ENCODE peak calls at places on chromosomes 5 and 9, in six cellular contexts. T is suprapubic skin, W is Calu3, K is gastrocnemius medialis, M is choroid plexus epithelial cell, I is PC-9. G is an unnamed sample.

GRCh38 chr9:71685394-71685793 is 82.9 kb downstream of the CEMIP2 start:
- DNase-seq in T (no peak), W (peak), K (no peak), M (no peak), I (peak), G (no peak)

GRCh38 chr5:93572101-93572772 is 8.8 kb downstream of the NR2F1-AS1 start:
- DNase-seq in T (no peak), W (no peak), K (no peak), M (peak), I (no peak), G (no peak)

GRCh38 chr9:38084556-38084880 is 15.5 kb upstream of the SHB start:
- DNase-seq in T (peak), W (no peak), K (no peak), M (no peak), I (no peak), G (no peak)

GRCh38 chr9:14907360-14907685 is 2.9 kb downstream of the FREM1 start:
- DNase-seq in T (no peak), W (no peak), K (no peak), M (no peak), I (no peak), G (no peak)

GRCh38 chr5:150398432-150399157 is 14.1 kb downstream of the CD74 start:
- DNase-seq in T (no peak), W (no peak), K (no peak), M (no peak), I (no peak), G (no peak)

GRCh38 chr5:111774525-111774924 is 17.5 kb upstream of the NREP start:
- DNase-seq in T (no peak), W (peak), K (no peak), M (peak), I (peak), G (peak)

GRCh38 chr5:68420476-68421344 is 205.2 kb downstream of the PIK3R1 start:
- DNase-seq in T (no peak), W (no peak), K (no peak), M (no peak), I (no peak), G (no peak)

GRCh38 chr9:73269430-73270101 is 117.9 kb downstream of the ANXA1 start:
- DNase-seq in T (no peak), W (no peak), K (no peak), M (peak), I (no peak), G (peak)

GRCh38 chr5:116130471-116130870 is 45.6 kb downstream of the COMMD10 start:
- DNase-seq in T (no peak), W (no peak), K (no peak), M (peak), I (no peak), G (no peak)

GRCh38 chr9:85995612-85996011 is 54.7 kb downstream of the NAA35 start:
- DNase-seq in T (no peak), W (no peak), K (no peak), M (no peak), I (no peak), G (no peak)

GRCh38 chr9:29826421-29826820 is 2253.1 kb upstream of the C9orf72 start:
- DNase-seq in T (no peak), W (no peak), K (no peak), M (no peak), I (no peak), G (no peak)

GRCh38 chr9:4128876-4129275 is 171.0 kb downstream of the GLIS3 start:
- DNase-seq in T (no peak), W (no peak), K (no peak), M (no peak), I (no peak), G (no peak)

GRCh38 chr5:6740586-6741150 is 27.4 kb downstream of the TENT4A start:
- DNase-seq in T (no peak), W (no peak), K (no peak), M (no peak), I (no peak), G (no peak)

GRCh38 chr5:677131-678101 is 15.7 kb downstream of the TPPP start:
- DNase-seq in T (peak), W (no peak), K (no peak), M (no peak), I (no peak), G (no peak)

GRCh38 chr9:117160254-117160653 is 254.6 kb downstream of the ASTN2 start:
- DNase-seq in T (no peak), W (no peak), K (no peak), M (peak), I (no peak), G (no peak)

GRCh38 chr5:173868096-173868879 is 19.9 kb upstream of the CPEB4 start:
- DNase-seq in T (no peak), W (peak), K (no peak), M (peak), I (peak), G (peak)

GRCh38 chr5:142869883-142870282 is 99.7 kb downstream of the ARHGAP26 start:
- DNase-seq in T (no peak), W (peak), K (no peak), M (peak), I (no peak), G (no peak)

GRCh38 chr5:158553195-158553945 is 546.3 kb downstream of the EBF1 start:
- DNase-seq in T (no peak), W (no peak), K (no peak), M (no peak), I (no peak), G (no peak)

GRCh38 chr5:111765613-111766012 is 8.6 kb upstream of the NREP start:
- DNase-seq in T (no peak), W (no peak), K (no peak), M (no peak), I (no peak), G (no peak)

GRCh38 chr5:134242146-134242545 is 16.3 kb upstream of the PPP2CA start:
- DNase-seq in T (no peak), W (no peak), K (peak), M (peak), I (no peak), G (peak)

GRCh38 chr5:81768960-81769452 is 18.1 kb upstream of the SSBP2 start:
- DNase-seq in T (no peak), W (peak), K (no peak), M (peak), I (peak), G (peak)

GRCh38 chr5:181222630-181223040 is 446 bp upstream of the TRIM41 start:
- DNase-seq in T (peak), W (no peak), K (no peak), M (peak), I (no peak), G (no peak)

GRCh38 chr5:100232730-100233129 is 302.4 kb upstream of the FAM174A start:
- DNase-seq in T (no peak), W (no peak), K (no peak), M (no peak), I (no peak), G (no peak)

GRCh38 chr5:42950466-42951168 is 89.5 kb downstream of the ANXA2R start:
- DNase-seq in T (no peak), W (peak), K (peak), M (peak), I (peak), G (peak)

GRCh38 chr9:121802753-121803152 is 151.3 kb downstream of the DAB2IP start:
- DNase-seq in T (no peak), W (no peak), K (no peak), M (no peak), I (no peak), G (no peak)

GRCh38 chr5:55101556-55102276 is 730 bp upstream of the GZMA start:
- DNase-seq in T (no peak), W (no peak), K (no peak), M (no peak), I (no peak), G (no peak)

GRCh38 chr9:30796806-30797205 is 1587.6 kb upstream of the ACO1 start:
- DNase-seq in T (no peak), W (no peak), K (no peak), M (peak), I (no peak), G (peak)

GRCh38 chr5:37721447-37721871 is 118.4 kb downstream of the GDNF start:
- DNase-seq in T (no peak), W (no peak), K (no peak), M (peak), I (no peak), G (no peak)

GRCh38 chr5:167167191-167167590 is 1124.3 kb upstream of the WWC1 start:
- DNase-seq in T (no peak), W (no peak), K (no peak), M (no peak), I (no peak), G (peak)

GRCh38 chr9:131633491-131634031 is 88.2 kb downstream of the PRRT1B start:
- DNase-seq in T (no peak), W (no peak), K (no peak), M (no peak), I (no peak), G (peak)

GRCh38 chr5:33361781-33362180 is 79.0 kb upstream of the TARS1 start:
- DNase-seq in T (no peak), W (no peak), K (no peak), M (peak), I (no peak), G (no peak)

GRCh38 chr5:42912184-42912766 is 100.6 kb upstream of the SELENOP start:
- DNase-seq in T (no peak), W (peak), K (no peak), M (peak), I (peak), G (peak)

GRCh38 chr9:125240649-125240999 is 519 bp downstream of the HSPA5 start:
- DNase-seq in T (no peak), W (peak), K (peak), M (peak), I (no peak), G (peak)

GRCh38 chr9:109973336-109973735 is 193.3 kb downstream of the PALM2AKAP2 start:
- DNase-seq in T (no peak), W (no peak), K (no peak), M (no peak), I (no peak), G (no peak)

GRCh38 chr5:179870403-179870903 is 11.8 kb upstream of the MRNIP start:
- DNase-seq in T (no peak), W (peak), K (peak), M (peak), I (no peak), G (peak)

GRCh38 chr5:16704945-16705344 is 88.1 kb upstream of the RETREG1 start:
- DNase-seq in T (no peak), W (no peak), K (no peak), M (no peak), I (no peak), G (no peak)

GRCh38 chr9:20625003-20625349 is 2.7 kb upstream of the MLLT3 start:
- DNase-seq in T (no peak), W (no peak), K (no peak), M (no peak), I (no peak), G (no peak)
- TF ChIP-seq CTCF in T (no peak), W (no peak), K (no peak), M (no peak), I (peak), G (no peak)

DNA sequence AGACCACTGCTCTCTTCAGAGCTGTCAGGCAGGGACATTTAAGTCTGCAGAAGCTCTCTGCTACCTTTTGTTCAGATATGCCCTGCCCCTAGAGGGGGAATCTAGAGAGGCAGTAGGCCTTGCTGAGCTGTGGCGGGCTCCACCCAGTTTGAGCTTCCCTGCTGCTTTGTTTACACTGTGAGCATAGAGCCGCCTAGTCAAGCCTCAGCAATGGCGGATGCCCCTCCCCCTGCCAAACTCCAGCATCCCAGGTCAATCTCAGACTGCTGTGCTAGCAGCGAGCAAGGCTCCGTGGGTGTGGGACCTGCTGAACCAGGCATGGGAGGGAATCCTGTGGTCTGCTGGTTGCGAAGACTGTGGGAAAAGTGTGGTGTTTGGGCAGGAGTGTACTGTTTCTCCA is 59.9 kb downstream of the CAVIN4 start:
- DNase-seq in T (no peak), W (peak), K (no peak), M (peak), I (no peak), G (no peak)
- TF ChIP-seq CTCF in T (no peak), W (no peak), K (no peak), M (no peak), I (no peak), G (no peak)

GRCh38 chr9:36207016-36207415 is 16.3 kb downstream of the CLTA start:
- DNase-seq in T (no peak), W (no peak), K (no peak), M (peak), I (no peak), G (no peak)

GRCh38 chr9:36207546-36208012 is 16.9 kb downstream of the CLTA start:
- DNase-seq in T (no peak), W (no peak), K (no peak), M (peak), I (no peak), G (no peak)

GRCh38 chr9:36210722-36211121 is 20.0 kb downstream of the CLTA start:
- DNase-seq in T (no peak), W (no peak), K (no peak), M (no peak), I (no peak), G (no peak)

GRCh38 chr9:36208521-36209253 is 18.0 kb downstream of the CLTA start:
- DNase-seq in T (no peak), W (no peak), K (no peak), M (no peak), I (no peak), G (no peak)

GRCh38 chr9:36204906-36205547 is 14.3 kb downstream of the CLTA start:
- DNase-seq in T (no peak), W (peak), K (no peak), M (peak), I (no peak), G (no peak)
- TF ChIP-seq CTCF in T (no peak), W (no peak), K (no peak), M (peak), I (no peak), G (no peak)

DNA sequence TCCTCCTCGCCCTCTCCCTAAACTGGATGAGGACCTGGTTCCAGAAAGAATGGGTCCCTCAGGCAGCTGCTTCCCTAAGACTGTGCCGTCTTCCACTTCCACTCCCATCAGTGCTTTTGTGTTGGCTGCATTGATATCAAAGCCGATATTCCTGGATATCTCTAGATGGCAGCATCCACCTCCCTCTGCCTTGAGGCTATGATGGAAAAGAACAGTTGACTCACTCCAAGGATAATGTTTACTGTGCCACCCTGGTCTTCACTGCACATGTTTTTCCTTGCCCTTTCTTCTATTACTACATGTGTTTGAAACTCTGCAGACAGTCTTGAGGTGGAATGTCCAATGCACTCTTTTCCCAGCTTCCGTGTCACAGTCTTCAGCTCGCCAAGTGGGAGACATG is 211.6 kb downstream of the MAST4 start:
- DNase-seq in T (no peak), W (peak), K (no peak), M (peak), I (peak), G (peak)
- TF ChIP-seq CTCF in T (peak), W (peak), K (peak), M (peak), I (peak), G (peak)